ENCODE peak calls at places on chromosomes 5 and 9, in seven cellular contexts. Q, O, K, R, S, L and U are unnamed samples.
A peak's percentile ranks its signal among the peaks of the same experiment; 100 is the strongest.

GRCh38 chr9:19660019-19660418 is 128.8 kb downstream of the SLC24A2 start:
- DNase-seq in Q (no peak), O (no peak), K (no peak), R (peak; percentile 57), S (no peak), L (no peak), U (no peak)

GRCh38 chr9:122991370-122991830 is 42.1 kb upstream of the GPR21 start:
- DNase-seq in Q (peak; percentile 80), O (peak; percentile 92), K (peak; percentile 94), R (peak; percentile 66), S (no peak), L (no peak), U (peak; percentile 92)

GRCh38 chr5:139394123-139394653 is 716 bp downstream of the PROB1 start:
- DNase-seq in Q (no peak), O (peak; percentile 59), K (no peak), R (no peak), S (peak; percentile 91), L (peak; percentile 69), U (peak; percentile 25)

GRCh38 chr5:135048930-135049329 is 14.9 kb upstream of the PITX1 start:
- DNase-seq in Q (no peak), O (no peak), K (no peak), R (no peak), S (no peak), L (no peak), U (no peak)

GRCh38 chr5:1193591-1193985 is 7.8 kb upstream of the SLC6A19 start:
- DNase-seq in Q (no peak), O (no peak), K (no peak), R (no peak), S (no peak), L (no peak), U (no peak)

GRCh38 chr5:148910686-148911361 is 84.4 kb downstream of the ADRB2 start:
- DNase-seq in Q (peak; percentile 93), O (peak; percentile 36), K (peak; percentile 64), R (peak; percentile 100), S (peak; percentile 44), L (no peak), U (peak; percentile 66)

GRCh38 chr9:20382460-20383071 is 239.7 kb downstream of the MLLT3 start:
- DNase-seq in Q (peak; percentile 58), O (peak; percentile 67), K (peak; percentile 78), R (peak; percentile 34), S (no peak), L (no peak), U (peak; percentile 29)

GRCh38 chr5:141567513-141568117 is 51.2 kb downstream of the DIAPH1 start:
- DNase-seq in Q (no peak), O (peak; percentile 38), K (peak; percentile 17), R (peak; percentile 11), S (no peak), L (no peak), U (peak; percentile 38)

GRCh38 chr5:145531038-145531734 is 304.0 kb downstream of the PRELID2 start:
- DNase-seq in Q (peak; percentile 93), O (peak; percentile 82), K (peak; percentile 83), R (peak; percentile 92), S (no peak), L (no peak), U (peak; percentile 78)

GRCh38 chr9:72453797-72454196 is 67.6 kb upstream of the TMC1 start:
- DNase-seq in Q (no peak), O (no peak), K (no peak), R (no peak), S (no peak), L (no peak), U (no peak)

GRCh38 chr9:132423503-132423902 is 13.5 kb downstream of the CFAP77 start:
- DNase-seq in Q (no peak), O (no peak), K (no peak), R (no peak), S (no peak), L (no peak), U (no peak)

GRCh38 chr5:93249651-93250289 is 331.2 kb downstream of the NR2F1-AS1 start:
- DNase-seq in Q (peak; percentile 77), O (peak; percentile 64), K (peak; percentile 47), R (peak; percentile 76), S (no peak), L (no peak), U (peak; percentile 38)

GRCh38 chr9:121684381-121685145 is 33.1 kb downstream of the DAB2IP start:
- DNase-seq in Q (no peak), O (peak; percentile 61), K (no peak), R (peak; percentile 37), S (peak; percentile 94), L (no peak), U (peak; percentile 53)

GRCh38 chr9:5626727-5627634 is 1.9 kb upstream of the RIC1 start:
- DNase-seq in Q (peak; percentile 55), O (peak; percentile 86), K (peak; percentile 69), R (peak; percentile 36), S (no peak), L (peak; percentile 54), U (peak; percentile 93)

GRCh38 chr9:125759812-125760134 is 12.6 kb downstream of the PBX3 start:
- DNase-seq in Q (no peak), O (peak; percentile 35), K (no peak), R (no peak), S (peak; percentile 62), L (no peak), U (peak; percentile 39)

GRCh38 chr9:99059074-99059894 is 45.6 kb upstream of the TGFBR1 start:
- DNase-seq in Q (no peak), O (no peak), K (no peak), R (peak; percentile 19), S (no peak), L (peak; percentile 53), U (peak; percentile 9)

GRCh38 chr5:9440517-9440916 is 105.4 kb downstream of the SEMA5A start:
- DNase-seq in Q (peak; percentile 62), O (peak; percentile 60), K (peak; percentile 77), R (peak; percentile 98), S (no peak), L (no peak), U (peak; percentile 62)

GRCh38 chr9:131278421-131279111 is 2.3 kb upstream of the FAM78A start:
- DNase-seq in Q (peak; percentile 17), O (no peak), K (no peak), R (no peak), S (no peak), L (peak; percentile 67), U (no peak)

GRCh38 chr9:131277673-131278420 is 1.5 kb upstream of the FAM78A start:
- DNase-seq in Q (peak; percentile 38), O (peak; percentile 86), K (peak; percentile 78), R (peak; percentile 61), S (peak; percentile 95), L (peak; percentile 80), U (peak; percentile 84)

GRCh38 chr9:131275332-131276106 is 791 bp downstream of the FAM78A start:
- DNase-seq in Q (no peak), O (no peak), K (no peak), R (no peak), S (peak; percentile 83), L (peak; percentile 67), U (no peak)

GRCh38 chr9:131276107-131276888 is at the start of gene FAM78A:
- DNase-seq in Q (no peak), O (peak; percentile 14), K (no peak), R (no peak), S (peak; percentile 81), L (peak; percentile 76), U (peak; percentile 19)

GRCh38 chr9:131276891-131277672 is 772 bp upstream of the FAM78A start:
- DNase-seq in Q (no peak), O (no peak), K (no peak), R (no peak), S (no peak), L (peak; percentile 65), U (no peak)
- H3K4me3 ChIP-seq in Q (peak overlapping the region; percentile 74), O (peak overlapping the region; percentile 46), K (peak overlapping the region; percentile 66), R (peak overlapping the region; percentile 60), S (peak overlapping the region; percentile 60), L (peak overlapping the region; percentile 59), U (peak overlapping the region; percentile 41)

DNA sequence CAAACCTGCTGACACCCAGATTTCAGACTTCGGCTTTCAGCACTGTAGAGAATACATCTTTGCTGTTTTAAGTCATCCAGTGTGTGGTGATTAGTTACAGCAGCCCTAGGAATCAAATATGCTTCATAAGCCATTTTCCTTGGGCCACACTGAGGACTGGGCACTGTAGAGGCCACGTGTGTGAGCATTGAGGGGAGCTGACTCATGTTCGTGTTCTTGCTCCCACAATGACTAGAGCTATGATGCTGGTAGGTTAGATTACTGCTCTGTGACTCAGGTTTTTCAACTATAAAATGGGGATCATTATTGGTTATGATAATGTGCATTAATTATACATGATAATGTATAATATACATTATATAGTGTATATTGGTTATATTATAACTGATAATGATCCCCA is 96.5 kb upstream of the PALM2AKAP2 start:
- DNase-seq in Q (no peak), O (no peak), K (peak; percentile 15), R (peak; percentile 5), S (no peak), L (no peak), U (peak; percentile 27)
- H3K4me3 ChIP-seq in Q (no peak overlapping the region), O (no peak overlapping the region), K (no peak overlapping the region), R (no peak overlapping the region), S (no peak overlapping the region), L (no peak overlapping the region), U (no peak overlapping the region)

GRCh38 chr5:132488590-132488989 is 2.0 kb downstream of the IRF1 start:
- DNase-seq in Q (no peak), O (no peak), K (no peak), R (peak; percentile 60), S (no peak), L (no peak), U (no peak)
- H3K4me3 ChIP-seq in Q (peak overlapping the region; percentile 96), O (peak overlapping the region; percentile 94), K (no peak overlapping the region), R (peak overlapping the region; percentile 97), S (no peak overlapping the region), L (peak overlapping the region; percentile 90), U (peak overlapping the region; percentile 97)

GRCh38 chr9:136372006-136372405 is 1.5 kb downstream of the CARD9 start:
- DNase-seq in Q (no peak), O (no peak), K (no peak), R (no peak), S (no peak), L (no peak), U (no peak)
- H3K4me3 ChIP-seq in Q (peak overlapping the region; percentile 38), O (no peak overlapping the region), K (no peak overlapping the region), R (no peak overlapping the region), S (no peak overlapping the region), L (no peak overlapping the region), U (no peak overlapping the region)

GRCh38 chr5:158881076-158881880 is 218.4 kb downstream of the EBF1 start:
- DNase-seq in Q (no peak), O (no peak), K (no peak), R (peak; percentile 20), S (peak; percentile 49), L (no peak), U (no peak)

GRCh38 chr5:158882660-158883059 is 217.1 kb downstream of the EBF1 start:
- DNase-seq in Q (no peak), O (no peak), K (no peak), R (no peak), S (no peak), L (no peak), U (no peak)

GRCh38 chr5:158882236-158882635 is 217.5 kb downstream of the EBF1 start:
- DNase-seq in Q (no peak), O (no peak), K (no peak), R (no peak), S (no peak), L (no peak), U (no peak)

GRCh38 chr5:158879993-158880392 is 219.7 kb downstream of the EBF1 start:
- DNase-seq in Q (no peak), O (no peak), K (no peak), R (no peak), S (no peak), L (no peak), U (no peak)

GRCh38 chr5:158880514-158881001 is 219.2 kb downstream of the EBF1 start:
- DNase-seq in Q (no peak), O (peak; percentile 56), K (no peak), R (peak; percentile 15), S (no peak), L (no peak), U (no peak)
- H3K4me3 ChIP-seq in Q (no peak overlapping the region), O (no peak overlapping the region), K (no peak overlapping the region), R (peak overlapping the region; percentile 16), S (no peak overlapping the region), L (no peak overlapping the region), U (no peak overlapping the region)